ENCODE peak calls at places on chromosome 7, in four cellular contexts. X is HepG2, V is A549, B is K562. T is an unnamed sample.

GRCh38 chr7:122767339-122767738 is 64.6 kb upstream of the RNF148 start:
- DNase-seq in B (no peak), X (no peak), V (no peak), T (no peak)

GRCh38 chr7:134691820-134692705 is 45.4 kb downstream of the BPGM start:
- DNase-seq in B (no peak), V (no peak), X (no peak), T (no peak)

GRCh38 chr7:101572156-101572555 is 56.9 kb downstream of the MYL10 start:
- DNase-seq in V (no peak), B (no peak), X (no peak), T (no peak)

GRCh38 chr7:50467817-50468610 is 17.9 kb upstream of the FIGNL1 start:
- DNase-seq in B (peak), X (peak), V (peak), T (peak)

GRCh38 chr7:151038951-151039849 is 9.1 kb upstream of the ASIC3 start:
- DNase-seq in X (peak), B (peak), V (peak), T (no peak)

GRCh38 chr7:78326189-78326588 is 527.6 kb downstream of the PHTF2 start:
- DNase-seq in X (no peak), B (no peak), V (no peak), T (no peak)

GRCh38 chr7:98394377-98394836 is 6.5 kb downstream of the BAIAP2L1 start:
- DNase-seq in X (no peak), V (peak), B (no peak), T (no peak)

GRCh38 chr7:36289833-36290661 is 99.6 kb upstream of the ANLN start:
- DNase-seq in B (no peak), V (peak), X (peak), T (no peak)

GRCh38 chr7:2853147-2853546 is 9.0 kb upstream of the GNA12 start:
- DNase-seq in V (no peak), X (no peak), B (no peak), T (no peak)

GRCh38 chr7:11155883-11156282 is 182.2 kb downstream of the PHF14 start:
- DNase-seq in B (no peak), V (no peak), X (no peak), T (no peak)

GRCh38 chr7:19284596-19285300 is 139.5 kb upstream of the FERD3L start:
- DNase-seq in V (no peak), B (no peak), X (no peak), T (no peak)

GRCh38 chr7:88357295-88357694 is 50.6 kb upstream of the STEAP4 start:
- DNase-seq in B (no peak), V (peak), X (no peak), T (no peak)

GRCh38 chr7:77415474-77415821 is 701 bp downstream of the GSAP start:
- DNase-seq in V (no peak), B (no peak), X (no peak), T (no peak)

GRCh38 chr7:50962281-50962883 is 179.7 kb upstream of the GRB10 start:
- DNase-seq in B (no peak), X (no peak), V (no peak), T (no peak)

GRCh38 chr7:52956379-52956915 is 79.0 kb upstream of the POM121L12 start:
- DNase-seq in B (no peak), X (no peak), V (no peak), T (no peak)

GRCh38 chr7:91875851-91876250 is 4.7 kb downstream of the MTERF1 start:
- DNase-seq in X (no peak), V (no peak), B (no peak), T (no peak)

GRCh38 chr7:93715234-93715633 is 140.7 kb upstream of the CALCR start:
- DNase-seq in X (peak), V (peak), B (peak), T (peak)

GRCh38 chr7:121003986-121004685 is 15.6 kb downstream of the CPED1 start:
- DNase-seq in X (no peak), V (no peak), B (no peak), T (no peak)

GRCh38 chr7:6385909-6386560 is 61.7 kb downstream of the DAGLB start:
- DNase-seq in B (no peak), V (no peak), X (no peak), T (no peak)

GRCh38 chr7:42226354-42226941 is 10.6 kb downstream of the GLI3 start:
- DNase-seq in V (no peak), X (no peak), B (no peak), T (no peak)

GRCh38 chr7:13336227-13336626 is 648.8 kb downstream of the ARL4A start:
- DNase-seq in V (no peak), X (no peak), B (no peak), T (no peak)

GRCh38 chr7:227940-228339 is 35.6 kb downstream of the FAM20C start:
- DNase-seq in X (no peak), V (no peak), B (no peak), T (no peak)

GRCh38 chr7:223861-224260 is 31.5 kb downstream of the FAM20C start:
- DNase-seq in X (no peak), B (no peak), V (no peak), T (no peak)

GRCh38 chr7:228610-229009 is 36.2 kb downstream of the FAM20C start:
- DNase-seq in X (no peak), B (no peak), V (no peak), T (no peak)

GRCh38 chr7:229184-229964 is 37.0 kb downstream of the FAM20C start:
- DNase-seq in X (no peak), B (no peak), V (no peak), T (no peak)

GRCh38 chr7:226281-226882 is 34.0 kb downstream of the FAM20C start:
- DNase-seq in B (no peak), V (peak), X (no peak), T (no peak)
- H3K27ac ChIP-seq in B (no peak), V (peak), X (no peak), T (no peak)

GRCh38 chr7:96009162-96009561 is 236.8 kb downstream of the DYNC1I1 start:
- DNase-seq in X (no peak), V (no peak), B (no peak), T (no peak)

GRCh38 chr7:95999481-95999880 is 227.1 kb downstream of the DYNC1I1 start:
- DNase-seq in B (no peak), X (no peak), V (no peak), T (no peak)

GRCh38 chr7:96004598-96004997 is 232.2 kb downstream of the DYNC1I1 start:
- DNase-seq in B (no peak), X (no peak), V (no peak), T (no peak)
- TF ChIP-seq KDM1A in B (no peak), X (no peak), V (no peak), T (no peak)

GRCh38 chr7:116341222-116341907 is 131.0 kb downstream of the TES start:
- DNase-seq in V (peak), X (no peak), B (peak), T (no peak)

GRCh38 chr7:116351966-116352365 is 141.6 kb downstream of the TES start:
- DNase-seq in B (no peak), X (no peak), V (no peak), T (no peak)

GRCh38 chr7:116342125-116342524 is 131.8 kb downstream of the TES start:
- DNase-seq in V (no peak), X (no peak), B (no peak), T (no peak)

GRCh38 chr7:116348356-116348755 is 138.0 kb downstream of the TES start:
- DNase-seq in X (no peak), V (no peak), B (no peak), T (no peak)

DNA sequence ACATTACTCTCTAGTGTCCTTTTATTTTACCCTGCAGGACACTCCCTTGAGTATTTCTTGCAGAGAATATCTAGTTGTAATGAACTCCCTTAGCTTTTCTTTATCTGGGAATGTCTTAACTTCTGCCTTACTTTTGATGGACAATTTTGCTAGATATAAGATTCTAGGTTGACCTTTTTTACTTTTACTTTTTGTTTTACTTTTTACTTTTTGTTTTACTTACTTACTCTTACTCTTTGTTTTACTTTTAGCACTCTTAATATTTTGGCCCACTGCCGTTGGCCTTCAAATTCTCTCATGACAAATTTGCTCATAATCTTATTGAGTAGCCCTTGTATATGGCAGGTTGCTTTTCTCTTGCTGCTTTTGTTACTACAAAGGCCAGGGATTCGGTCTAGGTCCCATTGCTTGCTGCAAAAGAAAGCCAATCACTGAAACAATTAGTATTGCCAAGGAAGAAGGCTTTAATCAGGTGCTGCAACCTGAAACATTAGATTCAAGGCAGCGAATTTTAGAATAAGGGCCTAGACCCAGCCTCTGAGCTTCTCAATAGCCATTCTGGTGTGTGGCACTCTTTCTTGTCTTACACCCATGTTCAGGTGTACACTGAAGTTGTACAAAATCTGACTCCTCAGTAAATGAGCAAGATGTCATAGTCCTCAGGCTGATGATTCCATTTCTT is 137.0 kb downstream of the TES start:
- DNase-seq in V (no peak), B (no peak), X (no peak), T (no peak)
- H3K27ac ChIP-seq in V (no peak), B (no peak), X (no peak), T (no peak)

GRCh38 chr7:127578711-127579275 is 6.6 kb downstream of the GCC1 start:
- DNase-seq in B (no peak), V (no peak), X (no peak), T (no peak)

GRCh38 chr7:127581716-127582115 is 3.7 kb downstream of the GCC1 start:
- DNase-seq in B (no peak), X (no peak), V (no peak), T (no peak)

GRCh38 chr7:127580612-127581011 is 4.8 kb downstream of the GCC1 start:
- DNase-seq in B (no peak), X (no peak), V (no peak), T (no peak)

GRCh38 chr7:127582361-127582760 is 3.0 kb downstream of the GCC1 start:
- DNase-seq in X (peak), B (no peak), V (no peak), T (no peak)

DNA sequence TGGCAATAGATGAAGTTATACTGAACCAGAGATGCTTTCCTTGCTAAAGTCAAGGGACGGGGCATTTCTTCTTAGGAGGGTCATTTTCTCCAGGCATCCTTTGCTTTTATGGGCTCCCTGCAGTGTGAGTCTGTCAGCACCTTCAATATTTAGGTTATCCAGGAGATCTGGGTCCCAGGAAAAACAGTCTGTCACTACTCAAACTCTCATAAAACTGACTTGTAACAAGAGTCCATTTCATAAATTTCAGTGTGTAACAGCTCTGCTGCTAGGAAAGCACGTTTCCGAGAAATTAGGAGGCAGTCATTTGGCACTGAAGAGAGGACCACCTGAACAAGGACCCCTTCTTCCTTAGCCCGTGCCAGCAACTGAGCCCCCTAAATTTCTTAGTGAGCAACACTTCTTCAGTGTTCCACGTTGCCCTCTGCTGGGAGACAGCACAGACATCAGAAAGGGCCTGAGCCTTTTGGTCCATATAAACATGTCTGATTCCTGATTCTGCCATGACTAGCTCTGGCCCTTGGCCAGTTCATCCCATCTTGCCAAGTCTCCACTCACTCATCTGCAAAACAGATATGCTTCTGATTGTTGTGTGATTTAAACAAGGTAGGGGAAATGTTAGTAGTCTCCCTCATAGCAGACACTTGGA is 7.2 kb downstream of the GCC1 start:
- DNase-seq in B (no peak), X (peak), V (peak), T (no peak)
- TF ChIP-seq KDM1A in B (no peak), X (no peak), V (no peak), T (no peak)

DNA sequence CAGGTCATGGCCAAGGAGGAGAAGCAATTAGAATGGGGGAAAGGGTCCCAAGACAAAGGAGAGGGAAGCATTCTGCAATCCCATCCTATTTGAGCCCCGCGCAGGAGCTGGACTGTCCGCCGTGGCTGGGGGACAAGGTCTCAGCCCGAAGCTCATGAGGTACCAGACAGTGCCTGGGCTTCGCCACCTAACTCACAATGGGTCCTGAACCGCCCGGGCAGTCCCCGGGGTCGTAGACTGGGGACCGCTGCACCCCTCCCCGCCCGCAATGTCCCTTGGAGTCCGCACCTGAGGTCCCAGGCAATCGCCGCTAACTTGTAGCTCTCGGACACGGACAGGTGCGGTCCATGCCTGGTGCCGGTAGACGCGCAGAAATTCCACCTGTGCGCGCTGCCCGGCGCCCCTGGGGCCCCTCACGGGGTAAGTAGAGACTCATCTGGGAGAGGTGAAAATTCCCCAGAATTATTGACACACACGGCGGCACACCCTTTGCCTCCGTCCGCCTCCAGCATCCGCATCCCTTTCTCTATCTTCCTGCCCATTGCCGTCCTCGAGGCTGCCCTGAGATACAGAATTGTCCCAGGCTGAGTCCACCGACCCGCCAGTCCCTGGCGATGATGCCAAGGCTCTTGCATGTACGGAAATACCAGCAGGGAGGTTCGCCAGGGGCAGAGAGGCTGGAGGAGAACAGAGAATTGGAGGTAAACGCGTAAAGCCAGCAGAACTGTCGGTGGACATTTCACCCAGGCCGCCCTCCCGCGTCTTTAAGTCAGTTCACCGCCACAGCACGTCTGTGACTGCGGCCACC is 1.7 kb downstream of the CHRM2 start:
- DNase-seq in X (no peak), B (no peak), V (no peak), T (no peak)
- H3K27ac ChIP-seq in X (no peak), B (no peak), V (no peak), T (no peak)

DNA sequence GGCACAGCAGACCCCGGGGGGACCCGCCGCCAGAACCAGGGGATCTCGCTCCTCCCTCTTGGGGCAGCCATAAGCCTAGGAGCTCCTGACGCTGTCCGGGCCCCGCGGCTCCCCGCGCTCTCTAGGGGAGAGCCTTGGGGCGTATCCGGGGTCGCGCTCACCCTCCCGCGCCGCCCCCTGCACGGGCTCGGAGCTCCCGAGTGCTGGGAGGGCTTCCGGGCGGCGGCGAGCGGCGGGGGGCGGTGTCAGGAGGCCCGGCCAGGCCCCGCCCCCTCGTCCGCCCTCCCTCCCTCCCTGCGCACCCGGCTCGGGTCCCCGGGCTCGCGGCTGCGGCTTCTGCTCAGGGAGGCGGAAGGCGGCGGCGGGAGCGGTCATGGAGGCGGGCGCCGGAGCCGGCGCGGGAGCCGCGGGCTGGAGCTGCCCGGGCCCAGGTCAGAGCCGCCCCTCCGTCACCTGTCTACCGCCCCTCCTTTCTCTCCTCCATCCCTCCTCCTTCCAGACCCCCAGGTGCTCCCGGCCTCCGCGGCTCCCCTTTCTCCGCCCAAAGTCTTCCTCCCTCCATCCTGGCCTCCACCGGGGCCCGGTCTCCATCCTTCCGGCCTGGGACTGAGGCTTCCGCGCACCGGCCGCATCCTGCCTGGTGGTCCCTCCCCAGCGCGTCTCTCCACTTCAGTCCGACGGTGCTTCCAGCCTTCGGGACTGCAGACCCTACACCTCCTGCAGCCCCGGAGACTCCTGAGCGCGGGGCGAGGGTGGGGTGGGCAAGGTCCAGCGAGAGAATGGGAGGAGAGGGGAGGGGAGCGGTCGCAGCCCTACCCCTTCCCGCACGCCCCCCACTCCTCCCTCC is 424 bp upstream of the CCDC136 start:
- DNase-seq in X (no peak), V (peak), B (peak), T (peak)
- TF ChIP-seq KDM1A in X (no peak), V (no peak), B (peak), T (peak)

DNA sequence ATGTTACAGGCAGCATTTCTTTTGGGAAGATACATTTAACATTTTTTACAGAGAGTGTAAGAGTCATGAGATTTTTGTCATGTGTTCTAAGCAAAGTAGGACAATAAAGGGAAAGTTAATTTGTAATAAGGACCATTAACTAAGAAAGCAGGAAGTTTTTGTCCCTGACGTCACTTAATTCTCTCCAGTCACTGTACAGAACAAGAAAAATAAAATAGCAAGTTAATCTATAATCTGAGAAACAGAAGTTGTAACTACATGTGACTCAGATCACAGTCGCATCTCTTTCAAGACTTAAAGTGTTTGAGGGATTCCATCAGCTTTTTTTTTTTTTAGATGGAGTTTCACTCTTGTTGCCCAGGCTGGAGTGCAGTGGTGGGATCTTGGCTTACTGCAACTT is 49.5 kb upstream of the CAPZA2 start:
- DNase-seq in X (no peak), B (no peak), V (peak), T (no peak)
- H3K27ac ChIP-seq in X (peak), B (no peak), V (peak), T (no peak)

T was measured in H1.